ENCODE peak calls at places on chromosome X, in seven cellular contexts. One of them, this sample, is unnamed.

GRCh38 chrX:16445166-16445752 is 204.7 kb upstream of the S100G start:
- DNase-seq in PC-9: peak; percentile 17
- DNase-seq in GM23248: peak; percentile 41
- DNase-seq in endothelial cell of umbilical vein: peak; percentile 17
- DNase-seq in MM.1S: peak; percentile 38
- DNase-seq in H1: no peak
- DNase-seq in keratinocyte: no peak
- DNase-seq in this sample: peak; percentile 0

GRCh38 chrX:24498975-24499374 is 33.9 kb downstream of the PDK3 start:
- DNase-seq in GM23248: peak; percentile 20
- DNase-seq in MM.1S: peak; percentile 61
- DNase-seq in H1: no peak
- DNase-seq in keratinocyte: no peak
- DNase-seq in endothelial cell of umbilical vein: peak; percentile 21
- DNase-seq in PC-9: no peak
- DNase-seq in this sample: no peak

GRCh38 chrX:44946771-44947170 is 73.8 kb downstream of the KDM6A start:
- DNase-seq in GM23248: no peak
- DNase-seq in keratinocyte: no peak
- DNase-seq in MM.1S: no peak
- DNase-seq in PC-9: no peak
- DNase-seq in H1: no peak
- DNase-seq in endothelial cell of umbilical vein: peak; percentile 37
- DNase-seq in this sample: no peak

GRCh38 chrX:139890991-139891700 is 41.7 kb downstream of the ATP11C start:
- DNase-seq in MM.1S: no peak
- DNase-seq in H1: no peak
- DNase-seq in PC-9: peak; percentile 9
- DNase-seq in keratinocyte: peak; percentile 23
- DNase-seq in GM23248: peak; percentile 69
- DNase-seq in endothelial cell of umbilical vein: peak; percentile 79
- DNase-seq in this sample: no peak

GRCh38 chrX:97597954-97598353 is 714.2 kb downstream of the RPA4 start:
- DNase-seq in keratinocyte: no peak
- DNase-seq in endothelial cell of umbilical vein: peak; percentile 34
- DNase-seq in PC-9: no peak
- DNase-seq in GM23248: no peak
- DNase-seq in H1: peak; percentile 19
- DNase-seq in MM.1S: no peak
- DNase-seq in this sample: no peak

GRCh38 chrX:6959006-6959405 is 188.5 kb upstream of the STS start:
- DNase-seq in MM.1S: no peak
- DNase-seq in endothelial cell of umbilical vein: no peak
- DNase-seq in H1: peak; percentile 15
- DNase-seq in PC-9: no peak
- DNase-seq in keratinocyte: no peak
- DNase-seq in GM23248: no peak
- DNase-seq in this sample: no peak

GRCh38 chrX:20252392-20253231 is 14.1 kb downstream of the RPS6KA3 start:
- DNase-seq in GM23248: peak; percentile 51
- DNase-seq in H1: peak; percentile 29
- DNase-seq in keratinocyte: no peak
- DNase-seq in endothelial cell of umbilical vein: peak; percentile 61
- DNase-seq in PC-9: peak; percentile 58
- DNase-seq in MM.1S: peak; percentile 42
- DNase-seq in this sample: no peak

GRCh38 chrX:68940601-68941000 is 111.8 kb downstream of the EFNB1 start:
- DNase-seq in PC-9: no peak
- DNase-seq in endothelial cell of umbilical vein: no peak
- DNase-seq in keratinocyte: no peak
- DNase-seq in H1: no peak
- DNase-seq in MM.1S: no peak
- DNase-seq in GM23248: no peak
- DNase-seq in this sample: no peak

GRCh38 chrX:130330706-130331105 is 9.0 kb upstream of the SLC25A14 start:
- DNase-seq in H1: peak; percentile 23
- DNase-seq in endothelial cell of umbilical vein: peak; percentile 35
- DNase-seq in GM23248: peak; percentile 51
- DNase-seq in MM.1S: peak; percentile 85
- DNase-seq in PC-9: peak; percentile 43
- DNase-seq in keratinocyte: no peak
- DNase-seq in this sample: no peak

GRCh38 chrX:148567229-148567628 is 66.8 kb downstream of the AFF2 start:
- DNase-seq in endothelial cell of umbilical vein: no peak
- DNase-seq in MM.1S: no peak
- DNase-seq in GM23248: peak; percentile 59
- DNase-seq in PC-9: no peak
- DNase-seq in keratinocyte: no peak
- DNase-seq in H1: no peak
- DNase-seq in this sample: no peak

DNA sequence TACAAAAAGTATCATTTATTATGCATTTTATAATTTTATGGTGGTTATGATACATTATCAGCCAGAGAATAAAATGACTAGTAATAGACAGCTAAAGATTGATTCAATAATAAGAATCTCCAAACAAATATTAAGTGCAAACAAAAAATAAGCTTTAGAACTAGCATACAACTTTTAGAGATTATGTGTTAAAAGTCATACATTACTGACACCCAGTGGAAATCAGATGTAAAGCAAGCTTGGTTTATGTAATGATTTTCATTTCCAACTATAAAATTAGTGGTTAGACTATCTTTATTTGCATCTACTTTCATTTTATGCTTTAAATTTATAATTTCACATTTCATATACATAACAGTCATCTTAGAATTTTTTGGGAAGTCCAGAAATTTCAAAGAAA is 57.7 kb downstream of the IL13RA2 start:
- DNase-seq in endothelial cell of umbilical vein: no peak
- DNase-seq in PC-9: no peak
- DNase-seq in GM23248: peak; percentile 38
- DNase-seq in MM.1S: peak; percentile 35
- DNase-seq in keratinocyte: no peak
- DNase-seq in H1: no peak
- DNase-seq in this sample: no peak
- TF ChIP-seq EZH2 in endothelial cell of umbilical vein: no peak
- TF ChIP-seq EZH2 in PC-9: no peak
- TF ChIP-seq EZH2 in GM23248: no peak
- TF ChIP-seq EZH2 in MM.1S: no peak
- TF ChIP-seq EZH2 in keratinocyte: no peak
- TF ChIP-seq EZH2 in H1: no peak
- TF ChIP-seq EZH2 in this sample: no peak

GRCh38 chrX:1465261-1466231 is 12.8 kb upstream of the ASMTL start:
- DNase-seq in endothelial cell of umbilical vein: no peak
- DNase-seq in keratinocyte: no peak
- DNase-seq in H1: no peak
- DNase-seq in GM23248: no peak
- DNase-seq in PC-9: no peak
- DNase-seq in MM.1S: no peak
- DNase-seq in this sample: no peak
- TF ChIP-seq EZH2 in endothelial cell of umbilical vein: peak; percentile 64
- TF ChIP-seq EZH2 in keratinocyte: no peak
- TF ChIP-seq EZH2 in H1: no peak
- TF ChIP-seq EZH2 in GM23248: no peak
- TF ChIP-seq EZH2 in PC-9: no peak
- TF ChIP-seq EZH2 in MM.1S: no peak
- TF ChIP-seq EZH2 in this sample: no peak

GRCh38 chrX:74925210-74926088 is at the start of gene NEXMIF:
- DNase-seq in MM.1S: peak; percentile 59
- DNase-seq in PC-9: peak; percentile 3
- DNase-seq in H1: no peak
- DNase-seq in keratinocyte: no peak
- DNase-seq in endothelial cell of umbilical vein: no peak
- DNase-seq in GM23248: peak; percentile 45
- DNase-seq in this sample: no peak

GRCh38 chrX:74922922-74923321 is 2.3 kb downstream of the NEXMIF start:
- DNase-seq in PC-9: no peak
- DNase-seq in endothelial cell of umbilical vein: no peak
- DNase-seq in H1: no peak
- DNase-seq in MM.1S: peak; percentile 78
- DNase-seq in keratinocyte: no peak
- DNase-seq in GM23248: no peak
- DNase-seq in this sample: no peak

GRCh38 chrX:74924449-74925209 is 623 bp downstream of the NEXMIF start:
- DNase-seq in GM23248: peak; percentile 12
- DNase-seq in H1: no peak
- DNase-seq in endothelial cell of umbilical vein: peak; percentile 5
- DNase-seq in MM.1S: peak; percentile 65
- DNase-seq in PC-9: no peak
- DNase-seq in keratinocyte: no peak
- DNase-seq in this sample: no peak

GRCh38 chrX:74923942-74924448 is 1.3 kb downstream of the NEXMIF start:
- DNase-seq in GM23248: peak; percentile 1
- DNase-seq in PC-9: no peak
- DNase-seq in endothelial cell of umbilical vein: no peak
- DNase-seq in keratinocyte: no peak
- DNase-seq in H1: no peak
- DNase-seq in MM.1S: no peak
- DNase-seq in this sample: peak; percentile 44
- TF ChIP-seq EZH2 in GM23248: no peak
- TF ChIP-seq EZH2 in PC-9: no peak
- TF ChIP-seq EZH2 in endothelial cell of umbilical vein: no peak
- TF ChIP-seq EZH2 in keratinocyte: no peak
- TF ChIP-seq EZH2 in H1: no peak
- TF ChIP-seq EZH2 in MM.1S: no peak
- TF ChIP-seq EZH2 in this sample: no peak

DNA sequence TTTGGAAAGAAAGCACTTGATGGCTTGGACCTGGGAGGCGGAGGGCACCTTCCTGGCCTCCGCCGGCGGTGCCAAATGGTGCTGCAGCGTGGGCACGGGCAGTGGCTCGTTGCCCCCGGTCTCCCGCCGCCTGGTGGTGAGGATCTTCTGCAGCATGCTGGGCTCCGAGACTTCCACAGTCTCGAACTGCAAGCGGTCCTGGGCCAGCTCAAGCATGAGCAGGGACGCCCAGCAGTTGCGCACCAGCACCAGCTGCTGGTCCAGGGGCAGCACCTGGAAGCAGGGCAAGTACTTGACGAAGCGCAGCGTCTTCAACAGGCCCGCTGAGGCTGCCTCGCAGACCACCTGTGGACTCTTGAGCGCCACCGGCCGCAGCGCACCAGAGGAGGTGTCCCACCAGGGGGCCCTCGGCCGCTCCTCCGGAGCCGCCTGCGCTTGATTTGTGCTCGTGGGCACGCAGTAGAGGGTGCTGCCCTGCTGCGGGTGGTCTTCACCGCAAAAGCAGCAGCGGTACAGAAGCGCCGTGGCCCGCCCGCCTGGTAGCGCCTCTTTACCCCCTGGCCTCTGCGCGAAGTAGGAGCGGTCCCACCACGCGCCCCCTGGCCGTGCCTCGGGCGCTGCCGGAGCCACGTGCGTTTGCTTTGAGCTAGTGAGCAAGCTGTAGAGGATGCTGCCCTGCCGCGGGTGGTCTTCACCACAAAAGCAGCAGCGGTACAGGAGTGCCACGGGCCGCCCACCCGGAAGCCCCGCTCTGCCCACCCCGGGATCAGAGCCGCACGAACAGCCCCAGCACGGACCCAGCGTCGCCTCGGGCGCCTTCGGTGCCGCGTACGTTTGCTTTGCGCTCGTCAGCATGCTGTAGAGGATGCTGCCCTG is 689 bp downstream of the NR0B1 start:
- DNase-seq in endothelial cell of umbilical vein: peak; percentile 4
- DNase-seq in GM23248: peak; percentile 45
- DNase-seq in MM.1S: no peak
- DNase-seq in PC-9: peak; percentile 66
- DNase-seq in H1: no peak
- DNase-seq in keratinocyte: no peak
- DNase-seq in this sample: no peak
- TF ChIP-seq EZH2 in endothelial cell of umbilical vein: no peak
- TF ChIP-seq EZH2 in GM23248: no peak
- TF ChIP-seq EZH2 in MM.1S: no peak
- TF ChIP-seq EZH2 in PC-9: no peak
- TF ChIP-seq EZH2 in H1: peak; percentile 56
- TF ChIP-seq EZH2 in keratinocyte: peak; percentile 47
- TF ChIP-seq EZH2 in this sample: no peak

GRCh38 chrX:137428251-137428661 is 137.7 kb upstream of the ZIC3 start:
- DNase-seq in GM23248: peak; percentile 26
- DNase-seq in MM.1S: no peak
- DNase-seq in H1: no peak
- DNase-seq in PC-9: no peak
- DNase-seq in endothelial cell of umbilical vein: no peak
- DNase-seq in keratinocyte: no peak
- DNase-seq in this sample: no peak
- TF ChIP-seq EZH2 in GM23248: no peak
- TF ChIP-seq EZH2 in MM.1S: no peak
- TF ChIP-seq EZH2 in H1: no peak
- TF ChIP-seq EZH2 in PC-9: no peak
- TF ChIP-seq EZH2 in endothelial cell of umbilical vein: no peak
- TF ChIP-seq EZH2 in keratinocyte: no peak
- TF ChIP-seq EZH2 in this sample: no peak

GRCh38 chrX:125203379-125203736 is 116.3 kb upstream of the TEX13C start:
- DNase-seq in keratinocyte: no peak
- DNase-seq in H1: no peak
- DNase-seq in MM.1S: no peak
- DNase-seq in GM23248: peak; percentile 2
- DNase-seq in PC-9: no peak
- DNase-seq in endothelial cell of umbilical vein: no peak
- DNase-seq in this sample: no peak
- TF ChIP-seq EZH2 in keratinocyte: no peak
- TF ChIP-seq EZH2 in H1: no peak
- TF ChIP-seq EZH2 in MM.1S: no peak
- TF ChIP-seq EZH2 in GM23248: no peak
- TF ChIP-seq EZH2 in PC-9: no peak
- TF ChIP-seq EZH2 in endothelial cell of umbilical vein: no peak
- TF ChIP-seq EZH2 in this sample: no peak

GRCh38 chrX:137567474-137568232 is 1.7 kb downstream of the ZIC3 start:
- DNase-seq in endothelial cell of umbilical vein: no peak
- DNase-seq in H1: no peak
- DNase-seq in GM23248: peak; percentile 1
- DNase-seq in PC-9: no peak
- DNase-seq in MM.1S: no peak
- DNase-seq in keratinocyte: no peak
- DNase-seq in this sample: no peak

GRCh38 chrX:137568741-137569469 is 3.0 kb downstream of the ZIC3 start:
- DNase-seq in H1: no peak
- DNase-seq in keratinocyte: no peak
- DNase-seq in PC-9: no peak
- DNase-seq in MM.1S: no peak
- DNase-seq in endothelial cell of umbilical vein: no peak
- DNase-seq in GM23248: peak; percentile 0
- DNase-seq in this sample: no peak

GRCh38 chrX:137566746-137567473 is 983 bp downstream of the ZIC3 start:
- DNase-seq in PC-9: no peak
- DNase-seq in H1: no peak
- DNase-seq in endothelial cell of umbilical vein: no peak
- DNase-seq in MM.1S: no peak
- DNase-seq in GM23248: peak; percentile 12
- DNase-seq in keratinocyte: no peak
- DNase-seq in this sample: no peak

GRCh38 chrX:137565921-137566745 is at the start of gene ZIC3:
- DNase-seq in MM.1S: no peak
- DNase-seq in PC-9: no peak
- DNase-seq in GM23248: peak; percentile 35
- DNase-seq in H1: no peak
- DNase-seq in keratinocyte: no peak
- DNase-seq in endothelial cell of umbilical vein: peak; percentile 25
- DNase-seq in this sample: no peak

GRCh38 chrX:137569470-137569891 is 3.6 kb downstream of the ZIC3 start:
- DNase-seq in endothelial cell of umbilical vein: no peak
- DNase-seq in H1: no peak
- DNase-seq in GM23248: no peak
- DNase-seq in PC-9: no peak
- DNase-seq in keratinocyte: no peak
- DNase-seq in MM.1S: no peak
- DNase-seq in this sample: no peak
- TF ChIP-seq EZH2 in endothelial cell of umbilical vein: no peak
- TF ChIP-seq EZH2 in H1: no peak
- TF ChIP-seq EZH2 in GM23248: peak; percentile 58
- TF ChIP-seq EZH2 in PC-9: no peak
- TF ChIP-seq EZH2 in keratinocyte: no peak
- TF ChIP-seq EZH2 in MM.1S: no peak
- TF ChIP-seq EZH2 in this sample: no peak

This sample was measured in SK-N-MC.